ENCODE peak calls at places on chromosomes 7 and 10, in five cellular contexts. One of them, this sample, is unnamed.

GRCh38 chr10:119461380-119461779 is 81.1 kb downstream of the RGS10 start:
- DNase-seq in body of pancreas: no peak
- DNase-seq in heart left ventricle: no peak
- DNase-seq in tibial nerve: no peak
- DNase-seq in adrenal gland: no peak
- DNase-seq in this sample: no peak

GRCh38 chr7:31059551-31059950 is 7.4 kb downstream of the ADCYAP1R1 start:
- DNase-seq in body of pancreas: no peak
- DNase-seq in heart left ventricle: no peak
- DNase-seq in tibial nerve: no peak
- DNase-seq in adrenal gland: no peak
- DNase-seq in this sample: no peak

GRCh38 chr7:112616295-112616694 is 135.5 kb downstream of the LSMEM1 start:
- DNase-seq in body of pancreas: no peak
- DNase-seq in heart left ventricle: no peak
- DNase-seq in tibial nerve: no peak
- DNase-seq in adrenal gland: no peak
- DNase-seq in this sample: no peak

GRCh38 chr10:80861882-80862281 is 324.2 kb downstream of the SH2D4B start:
- DNase-seq in body of pancreas: no peak
- DNase-seq in heart left ventricle: no peak
- DNase-seq in tibial nerve: no peak
- DNase-seq in adrenal gland: no peak
- DNase-seq in this sample: no peak

GRCh38 chr10:114990991-114991390 is 53.0 kb downstream of the TRUB1 start:
- DNase-seq in body of pancreas: no peak
- DNase-seq in heart left ventricle: no peak
- DNase-seq in tibial nerve: no peak
- DNase-seq in adrenal gland: no peak
- DNase-seq in this sample: no peak

GRCh38 chr7:43621729-43622448 is 39.0 kb downstream of the STK17A start:
- DNase-seq in body of pancreas: no peak
- DNase-seq in heart left ventricle: no peak
- DNase-seq in tibial nerve: no peak
- DNase-seq in adrenal gland: no peak
- DNase-seq in this sample: no peak

GRCh38 chr10:80464557-80465466 is 10.7 kb downstream of the TSPAN14 start:
- DNase-seq in body of pancreas: peak; percentile 71
- DNase-seq in heart left ventricle: peak; percentile 49
- DNase-seq in tibial nerve: no peak
- DNase-seq in adrenal gland: no peak
- DNase-seq in this sample: no peak

GRCh38 chr10:35563266-35563891 is 41.8 kb upstream of the GJD4 start:
- DNase-seq in body of pancreas: peak; percentile 59
- DNase-seq in heart left ventricle: peak; percentile 57
- DNase-seq in tibial nerve: peak; percentile 33
- DNase-seq in adrenal gland: peak; percentile 36
- DNase-seq in this sample: peak; percentile 92

GRCh38 chr10:49817845-49818244 is 55.7 kb upstream of the OGDHL start:
- DNase-seq in body of pancreas: no peak
- DNase-seq in heart left ventricle: no peak
- DNase-seq in tibial nerve: no peak
- DNase-seq in adrenal gland: peak; percentile 25
- DNase-seq in this sample: no peak

GRCh38 chr10:91569522-91569921 is 63.3 kb downstream of the PPP1R3C start:
- DNase-seq in body of pancreas: no peak
- DNase-seq in heart left ventricle: no peak
- DNase-seq in tibial nerve: no peak
- DNase-seq in adrenal gland: no peak
- DNase-seq in this sample: no peak

GRCh38 chr7:124257638-124258308 is 224.9 kb upstream of the TMEM229A start:
- DNase-seq in body of pancreas: no peak
- DNase-seq in heart left ventricle: no peak
- DNase-seq in tibial nerve: no peak
- DNase-seq in adrenal gland: no peak
- DNase-seq in this sample: no peak

GRCh38 chr10:74738985-74739567 is 87.3 kb upstream of the KAT6B start:
- DNase-seq in body of pancreas: peak; percentile 20
- DNase-seq in heart left ventricle: no peak
- DNase-seq in tibial nerve: no peak
- DNase-seq in adrenal gland: no peak
- DNase-seq in this sample: peak; percentile 85

GRCh38 chr7:128247640-128248194 is 6.6 kb downstream of the LEP start:
- DNase-seq in body of pancreas: no peak
- DNase-seq in heart left ventricle: no peak
- DNase-seq in tibial nerve: no peak
- DNase-seq in adrenal gland: no peak
- DNase-seq in this sample: no peak

GRCh38 chr10:21526952-21527633 is 1.6 kb upstream of the SKIDA1 start:
- DNase-seq in body of pancreas: peak; percentile 71
- DNase-seq in heart left ventricle: peak; percentile 82
- DNase-seq in tibial nerve: peak; percentile 44
- DNase-seq in adrenal gland: peak; percentile 59
- DNase-seq in this sample: no peak

GRCh38 chr7:148695953-148696352 is 2.8 kb upstream of the CUL1 start:
- DNase-seq in body of pancreas: no peak
- DNase-seq in heart left ventricle: no peak
- DNase-seq in tibial nerve: no peak
- DNase-seq in adrenal gland: no peak
- DNase-seq in this sample: no peak

GRCh38 chr10:59753267-59753666 is at the start of gene MRLN:
- DNase-seq in body of pancreas: no peak
- DNase-seq in heart left ventricle: no peak
- DNase-seq in tibial nerve: no peak
- DNase-seq in adrenal gland: no peak
- DNase-seq in this sample: peak; percentile 31

GRCh38 chr7:94431620-94432295 is 37.1 kb downstream of the COL1A2 start:
- DNase-seq in body of pancreas: no peak
- DNase-seq in heart left ventricle: no peak
- DNase-seq in tibial nerve: no peak
- DNase-seq in adrenal gland: no peak
- DNase-seq in this sample: no peak
- TF ChIP-seq POLR2A in body of pancreas: no peak
- TF ChIP-seq POLR2A in heart left ventricle: no peak
- TF ChIP-seq POLR2A in tibial nerve: no peak
- TF ChIP-seq POLR2A in adrenal gland: no peak
- TF ChIP-seq POLR2A in this sample: no peak

DNA sequence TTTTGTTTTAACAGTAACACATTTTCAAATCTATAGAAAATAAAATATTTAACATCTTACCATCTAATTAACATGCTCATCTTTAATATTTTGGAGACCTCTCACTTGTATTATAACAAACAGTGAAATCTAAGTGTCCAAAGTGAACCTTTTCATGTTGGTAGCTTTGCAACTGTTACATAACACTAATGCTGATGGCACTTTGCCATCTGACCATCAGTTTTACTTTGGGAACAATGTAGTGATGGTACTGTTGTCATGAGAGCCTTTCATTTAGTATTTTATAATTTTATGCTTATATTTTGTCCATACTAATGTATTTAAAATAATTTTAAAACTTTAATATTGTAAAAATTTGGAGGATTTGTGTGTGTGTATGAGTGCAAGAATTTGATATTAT is 1017.0 kb upstream of the KCND2 start:
- DNase-seq in body of pancreas: no peak
- DNase-seq in heart left ventricle: no peak
- DNase-seq in tibial nerve: peak; percentile 7
- DNase-seq in adrenal gland: no peak
- DNase-seq in this sample: no peak
- H3K4me1 ChIP-seq in body of pancreas: no peaks in the 10 kb centered on the region
- H3K4me1 ChIP-seq in heart left ventricle: no peaks in the 10 kb centered on the region
- H3K4me1 ChIP-seq in tibial nerve: no peaks in the 10 kb centered on the region
- H3K4me1 ChIP-seq in adrenal gland: no peaks in the 10 kb centered on the region
- H3K4me1 ChIP-seq in this sample: no peaks in the 10 kb centered on the region

GRCh38 chr10:88063861-88064521 is 200.6 kb downstream of the PTEN start:
- DNase-seq in body of pancreas: no peak
- DNase-seq in heart left ventricle: no peak
- DNase-seq in tibial nerve: no peak
- DNase-seq in adrenal gland: no peak
- DNase-seq in this sample: no peak
- H3K27ac ChIP-seq in body of pancreas: peak overlapping the region; percentile 60
- H3K27ac ChIP-seq in heart left ventricle: peak overlapping the region; percentile 41
- H3K27ac ChIP-seq in tibial nerve: no peak overlapping the region
- H3K27ac ChIP-seq in adrenal gland: no peak overlapping the region
- H3K27ac ChIP-seq in this sample: peak overlapping the region; percentile 10

DNA sequence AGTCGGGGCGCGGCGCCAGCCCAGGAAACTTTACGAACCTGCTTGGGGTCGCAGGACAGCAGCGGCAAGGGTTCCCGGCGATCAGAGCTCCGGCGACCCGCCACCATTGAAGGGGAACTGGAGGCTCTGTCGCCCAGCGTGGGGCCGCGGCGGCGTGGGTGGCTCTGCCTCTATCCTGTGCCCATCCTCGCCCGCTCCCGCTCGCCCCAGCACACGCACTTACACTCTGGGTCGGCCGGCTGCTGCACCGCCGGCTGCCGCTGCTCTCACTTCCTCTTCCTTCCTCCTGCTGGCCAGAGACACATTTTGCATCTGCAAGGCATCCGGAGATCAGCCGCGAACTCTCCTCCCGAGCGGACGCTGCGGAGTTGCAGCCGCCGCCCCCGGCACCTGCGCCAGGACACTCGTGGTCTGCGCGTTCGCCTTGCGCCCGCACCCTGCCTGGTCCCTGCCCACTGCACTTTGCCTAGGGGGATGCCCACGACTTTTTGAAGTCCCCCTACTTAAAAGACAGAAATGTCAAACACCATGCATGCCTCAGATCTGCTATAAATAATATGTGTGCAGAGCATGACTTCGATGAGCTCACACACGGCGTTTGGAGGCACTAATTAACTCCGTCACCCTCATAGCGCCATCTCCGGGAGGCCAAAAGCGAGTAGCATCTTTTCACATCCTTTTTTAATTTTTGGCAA is at the start of gene ELMO1:
- DNase-seq in body of pancreas: peak; percentile 58
- DNase-seq in heart left ventricle: peak; percentile 79
- DNase-seq in tibial nerve: peak; percentile 59
- DNase-seq in adrenal gland: peak; percentile 41
- DNase-seq in this sample: peak; percentile 95
- TF ChIP-seq POLR2A in body of pancreas: no peak
- TF ChIP-seq POLR2A in heart left ventricle: peak; percentile 67
- TF ChIP-seq POLR2A in tibial nerve: peak; percentile 67
- TF ChIP-seq POLR2A in adrenal gland: peak; percentile 33
- TF ChIP-seq POLR2A in this sample: no peak

This sample was measured in esophagus muscularis mucosa.